ENCODE peak calls at places on chromosome 12, in four cellular contexts. W is IMR-90, Z is GM12878, B is K562. X is an unnamed sample.
A peak's percentile ranks its signal among the peaks of the same experiment; 100 is the strongest.

GRCh38 chr12:20044836-20045235 is 323.5 kb upstream of the PDE3A start:
- DNase-seq in W (peak; percentile 39), Z (no peak), B (no peak), X (no peak)

GRCh38 chr12:126144603-126145002 is 1079.4 kb downstream of the AACS start:
- DNase-seq in Z (no peak), W (no peak), B (no peak), X (no peak)

GRCh38 chr12:120249875-120250795 is 15.4 kb downstream of the PXN start:
- DNase-seq in B (no peak), W (no peak), Z (no peak), X (peak; percentile 53)

GRCh38 chr12:51162217-51162616 is 10.7 kb downstream of the TFCP2 start:
- DNase-seq in B (no peak), W (no peak), Z (no peak), X (no peak)

GRCh38 chr12:31574803-31575573 is 15.9 kb downstream of the DENND5B start:
- DNase-seq in Z (no peak), W (peak; percentile 55), B (no peak), X (peak; percentile 90)

GRCh38 chr12:66603458-66603857 is 75.4 kb downstream of the GRIP1 start:
- DNase-seq in Z (no peak), W (no peak), B (no peak), X (no peak)

GRCh38 chr12:93180566-93180965 is 197.2 kb upstream of the NUDT4 start:
- DNase-seq in W (no peak), B (no peak), Z (no peak), X (no peak)

GRCh38 chr12:100156731-100157426 is 14.2 kb upstream of the BLTP3B start:
- DNase-seq in Z (no peak), B (no peak), W (no peak), X (no peak)

GRCh38 chr12:63808631-63809030 is 28.9 kb downstream of the RXYLT1 start:
- DNase-seq in W (peak; percentile 28), B (no peak), Z (no peak), X (no peak)

GRCh38 chr12:55658212-55658611 is 21.5 kb downstream of the OR10P1 start:
- DNase-seq in Z (no peak), W (no peak), B (no peak), X (no peak)

GRCh38 chr12:79871621-79872020 is 63.3 kb downstream of the PPP1R12A start:
- DNase-seq in Z (no peak), B (no peak), W (no peak), X (no peak)

GRCh38 chr12:10153271-10154144 is 18.4 kb downstream of the OLR1 start:
- DNase-seq in Z (no peak), W (peak; percentile 63), B (peak; percentile 44), X (peak; percentile 81)

GRCh38 chr12:52249041-52249461 is 16.0 kb downstream of the KRT7 start:
- DNase-seq in B (no peak), Z (no peak), W (no peak), X (no peak)
- TF ChIP-seq FOS in B (no peak), Z (no peak), W (no peak), X (no peak)

GRCh38 chr12:1928439-1929121 is 10.1 kb upstream of the CACNA2D4 start:
- DNase-seq in B (no peak), W (no peak), Z (no peak), X (no peak)

GRCh38 chr12:1925125-1925963 is 6.9 kb upstream of the CACNA2D4 start:
- DNase-seq in B (no peak), Z (no peak), W (no peak), X (no peak)

GRCh38 chr12:1927051-1927680 is 8.7 kb upstream of the CACNA2D4 start:
- DNase-seq in W (no peak), B (no peak), Z (no peak), X (no peak)

GRCh38 chr12:1927751-1928351 is 9.4 kb upstream of the CACNA2D4 start:
- DNase-seq in W (no peak), Z (no peak), B (no peak), X (no peak)

GRCh38 chr12:1926274-1926673 is 7.8 kb upstream of the CACNA2D4 start:
- DNase-seq in B (no peak), W (no peak), Z (no peak), X (no peak)
- TF ChIP-seq FOS in B (no peak), W (no peak), Z (no peak), X (no peak)

DNA sequence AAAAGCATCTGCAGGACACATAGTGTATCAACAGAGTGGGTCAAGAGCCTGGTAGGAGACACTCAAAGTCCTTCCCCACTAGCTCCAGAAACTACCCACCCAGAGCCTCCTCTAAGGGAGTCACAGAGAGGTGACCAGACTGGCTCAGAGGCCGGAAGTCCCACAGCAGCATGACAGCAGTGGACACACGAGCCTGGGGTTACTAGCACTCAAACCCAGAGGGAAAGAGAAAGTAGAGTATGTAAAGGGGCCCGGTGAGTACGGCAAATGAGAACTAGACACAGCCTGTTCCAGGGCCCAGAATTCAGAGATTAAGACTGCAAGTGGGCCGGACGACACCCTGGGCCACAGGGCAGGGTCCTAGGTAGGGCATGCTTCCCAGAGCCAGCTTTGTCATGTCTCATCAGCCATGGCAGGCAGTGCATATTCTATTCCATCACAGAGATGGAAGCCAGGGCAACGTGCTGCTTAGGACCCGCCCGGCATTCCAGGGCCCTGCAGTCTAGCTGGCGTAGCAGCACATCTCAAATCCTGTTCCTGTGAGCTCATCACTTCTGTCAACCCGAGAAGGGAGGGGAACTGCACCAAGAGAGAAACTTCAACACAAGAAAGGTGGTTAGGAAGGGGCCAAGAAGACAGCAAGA is 4.2 kb downstream of the IFFO1 start:
- DNase-seq in B (no peak), W (peak; percentile 72), Z (no peak), X (no peak)
- TF ChIP-seq FOS in B (no peak), W (no peak), Z (no peak), X (no peak)

GRCh38 chr12:123895477-123895876 is 77.2 kb downstream of the CCDC92 start:
- DNase-seq in W (no peak), B (no peak), Z (no peak), X (no peak)

GRCh38 chr12:123896786-123897185 is 75.8 kb downstream of the CCDC92 start:
- DNase-seq in W (peak; percentile 20), B (no peak), Z (no peak), X (no peak)

GRCh38 chr12:123898673-123899072 is 74.0 kb downstream of the CCDC92 start:
- DNase-seq in B (no peak), Z (no peak), W (no peak), X (no peak)

GRCh38 chr12:123899368-123899767 is 73.3 kb downstream of the CCDC92 start:
- DNase-seq in B (no peak), Z (no peak), W (no peak), X (no peak)

GRCh38 chr12:123897221-123897620 is 75.4 kb downstream of the CCDC92 start:
- DNase-seq in Z (no peak), B (no peak), W (peak; percentile 72), X (no peak)
- TF ChIP-seq FOS in Z (no peak), B (no peak), W (peak; percentile 24), X (no peak)

GRCh38 chr12:53217930-53218307 is 10.9 kb upstream of the ITGB7 start:
- DNase-seq in W (peak; percentile 27), B (no peak), Z (no peak), X (no peak)

GRCh38 chr12:53220857-53221202 is 11.2 kb downstream of the RARG start:
- DNase-seq in B (peak; percentile 96), W (peak; percentile 90), Z (peak; percentile 69), X (peak; percentile 87)

GRCh38 chr12:53219956-53220856 is 11.8 kb downstream of the RARG start:
- DNase-seq in B (peak; percentile 81), Z (no peak), W (peak; percentile 78), X (peak; percentile 79)

GRCh38 chr12:53218551-53219114 is 11.6 kb upstream of the ITGB7 start:
- DNase-seq in Z (no peak), B (no peak), W (no peak), X (no peak)

GRCh38 chr12:53219116-53219955 is 12.3 kb upstream of the ITGB7 start:
- DNase-seq in Z (no peak), B (peak; percentile 55), W (peak; percentile 66), X (peak; percentile 58)
- TF ChIP-seq FOS in Z (no peak), B (no peak), W (no peak), X (no peak)